ENCODE peak calls at places on chromosomes 12 and 14, in seven cellular contexts. R is HFF-Myc, G is transverse colon, Z is fibroblast of the aortic adventitia, U is endothelial cell of umbilical vein, F is AG04450, V is esophagus squamous epithelium. N is an unnamed sample.

GRCh38 chr12:33588082-33588712 is 148.6 kb upstream of the SYT10 start:
- DNase-seq in G (no peak), F (no peak), Z (peak), U (no peak), V (no peak), R (no peak), N (no peak)

GRCh38 chr12:50188280-50188781 is 21.2 kb upstream of the CERS5 start:
- DNase-seq in Z (peak), F (no peak), V (no peak), G (no peak), U (no peak), R (no peak), N (no peak)

GRCh38 chr12:121637231-121637914 is 11.0 kb downstream of the ORAI1 start:
- DNase-seq in G (peak), F (no peak), U (no peak), V (no peak), Z (no peak), R (no peak), N (peak)

GRCh38 chr12:96343347-96343954 is 56.8 kb downstream of the CDK17 start:
- DNase-seq in U (no peak), F (no peak), R (no peak), V (no peak), G (no peak), Z (no peak), N (peak)

GRCh38 chr14:24398298-24398942 is 383 bp upstream of the NYNRIN start:
- DNase-seq in R (no peak), G (peak), V (no peak), Z (no peak), F (no peak), U (peak), N (no peak)

GRCh38 chr12:94326727-94327126 is 132.9 kb downstream of the CEP83 start:
- DNase-seq in G (no peak), U (no peak), F (peak), R (peak), Z (peak), V (no peak), N (no peak)

GRCh38 chr12:96208346-96208745 is 14.2 kb downstream of the ELK3 start:
- DNase-seq in V (no peak), G (no peak), U (peak), Z (peak), F (no peak), R (no peak), N (no peak)

GRCh38 chr14:104140213-104140462 is 1.8 kb downstream of the KIF26A start:
- DNase-seq in U (no peak), F (no peak), V (no peak), R (no peak), G (no peak), Z (no peak), N (no peak)

GRCh38 chr12:113684053-113684907 is 212.6 kb upstream of the LHX5 start:
- DNase-seq in Z (no peak), G (no peak), F (no peak), R (peak), U (no peak), V (no peak), N (no peak)

GRCh38 chr14:49134940-49135339 is 451.2 kb downstream of the RPS29 start:
- DNase-seq in V (no peak), G (no peak), R (no peak), Z (no peak), F (no peak), U (no peak), N (no peak)
- TF ChIP-seq CTCF in V (no peak), G (no peak), R (no peak), Z (no peak), F (no peak), U (no peak), N (no peak)

DNA sequence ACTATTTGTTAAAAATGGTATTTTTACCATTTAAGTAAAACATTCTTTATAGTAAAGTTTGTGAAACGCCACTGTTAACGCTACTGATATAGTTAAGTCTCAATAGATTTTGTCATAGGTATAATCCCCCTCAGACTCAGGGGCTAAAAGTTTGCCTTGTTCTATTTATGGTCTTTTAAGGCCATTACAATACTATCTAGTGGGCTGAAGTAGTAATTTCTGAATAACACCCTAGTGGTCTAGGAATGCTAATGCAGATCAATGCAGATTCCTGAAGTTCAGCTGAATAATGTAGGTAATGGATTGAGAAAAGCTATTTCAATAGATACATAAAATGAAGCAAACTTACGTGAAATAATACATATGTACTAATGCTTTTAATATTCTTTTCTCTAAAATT is 989.3 kb upstream of the NOVA1 start:
- DNase-seq in G (no peak), U (no peak), V (no peak), F (no peak), Z (no peak), R (no peak), N (no peak)
- TF ChIP-seq CTCF in G (no peak), U (no peak), V (no peak), F (no peak), Z (no peak), R (no peak), N (no peak)

GRCh38 chr12:97940629-97941028 is 478.0 kb downstream of the RMST start:
- DNase-seq in V (no peak), U (no peak), Z (no peak), F (no peak), G (no peak), R (no peak), N (no peak)

GRCh38 chr12:97941686-97942354 is 479.2 kb downstream of the RMST start:
- DNase-seq in Z (no peak), G (no peak), F (no peak), U (no peak), R (no peak), V (no peak), N (no peak)

GRCh38 chr12:97940105-97940504 is 477.5 kb downstream of the RMST start:
- DNase-seq in Z (no peak), G (no peak), F (no peak), U (no peak), V (no peak), R (no peak), N (no peak)

GRCh38 chr12:97944576-97944975 is 482.0 kb downstream of the RMST start:
- DNase-seq in U (no peak), Z (no peak), F (no peak), G (no peak), V (no peak), R (no peak), N (no peak)

DNA sequence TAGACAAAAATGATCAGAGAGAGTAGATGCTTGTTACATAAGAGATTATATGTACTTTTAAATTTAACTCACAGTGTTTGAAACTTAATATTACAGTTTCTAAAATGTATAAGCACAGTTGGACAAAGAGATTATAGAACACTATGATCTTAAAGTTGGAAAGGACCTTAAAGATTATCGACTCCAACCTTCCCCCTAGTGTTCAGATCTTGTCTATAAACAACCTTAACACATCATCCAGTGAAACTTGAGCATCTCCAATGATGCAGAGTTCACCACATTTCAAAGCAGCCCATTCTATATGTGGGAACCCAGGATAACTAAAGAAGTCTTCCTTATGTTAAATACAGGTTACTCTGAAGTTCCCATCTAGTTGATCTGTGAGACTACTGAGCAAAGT is 480.8 kb downstream of the RMST start:
- DNase-seq in R (no peak), V (no peak), U (no peak), G (no peak), F (no peak), Z (no peak), N (no peak)
- TF ChIP-seq CTCF in R (no peak), V (no peak), U (no peak), G (no peak), F (no peak), Z (no peak), N (no peak)

GRCh38 chr12:48817957-48818830 is at the start of gene CACNB3:
- DNase-seq in V (no peak), G (peak), U (peak), F (no peak), Z (peak), R (no peak), N (peak)

GRCh38 chr12:48820406-48820805 is 2.1 kb downstream of the CACNB3 start:
- DNase-seq in V (no peak), Z (no peak), R (no peak), U (no peak), F (no peak), G (no peak), N (no peak)

GRCh38 chr12:48819986-48820385 is 1.7 kb downstream of the CACNB3 start:
- DNase-seq in Z (no peak), U (no peak), G (no peak), V (no peak), F (no peak), R (no peak), N (no peak)

GRCh38 chr12:48816148-48816854 is 2.0 kb upstream of the CACNB3 start:
- DNase-seq in G (peak), Z (no peak), F (no peak), R (no peak), U (no peak), V (no peak), N (no peak)

DNA sequence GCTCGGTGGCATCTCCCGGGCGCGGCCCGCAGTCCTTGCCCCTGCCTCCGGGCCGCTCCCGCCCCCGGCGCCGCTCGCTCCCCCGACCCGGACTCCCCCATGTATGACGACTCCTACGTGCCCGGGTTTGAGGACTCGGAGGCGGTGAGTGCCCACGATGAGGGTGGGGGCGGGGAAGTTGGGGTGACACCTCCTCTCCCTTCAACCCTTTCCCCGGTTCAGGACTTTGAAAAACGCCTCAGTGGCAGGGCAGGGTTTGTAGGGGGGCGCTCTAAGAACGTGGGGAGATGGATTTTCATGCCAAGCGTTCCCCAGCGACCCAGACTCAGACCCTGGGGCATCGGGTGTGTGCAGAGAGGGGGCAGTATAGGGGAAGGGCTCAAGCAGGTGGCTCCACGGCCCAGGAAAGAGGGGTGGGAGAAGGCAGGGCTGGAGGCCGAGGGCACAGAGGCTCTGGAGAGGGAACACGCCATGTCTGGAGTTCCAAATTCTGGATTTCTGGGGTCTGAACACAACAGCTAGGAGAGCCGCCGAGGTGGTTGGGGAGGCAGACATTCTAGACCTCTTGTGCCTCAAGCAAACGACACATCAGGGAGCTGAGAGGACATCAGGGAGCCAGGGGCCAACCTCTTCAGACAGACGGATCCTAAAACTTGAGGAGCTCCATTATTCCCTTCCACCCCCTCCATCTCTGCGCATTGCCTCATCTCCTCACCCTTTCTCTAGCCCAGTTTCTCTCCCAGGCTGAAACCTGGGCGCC is 715 bp downstream of the CACNB3 start:
- DNase-seq in V (no peak), G (peak), R (no peak), F (no peak), U (peak), Z (no peak), N (no peak)
- TF ChIP-seq CTCF in V (no peak), G (no peak), R (no peak), F (no peak), U (no peak), Z (peak), N (peak)

GRCh38 chr12:130863298-130863697 is 8.6 kb upstream of the RAN start:
- DNase-seq in Z (no peak), V (no peak), G (no peak), R (no peak), U (no peak), F (no peak), N (no peak)
- TF ChIP-seq CTCF in Z (no peak), V (no peak), G (no peak), R (no peak), U (no peak), F (no peak), N (no peak)

GRCh38 chr12:23684121-23684520 is 265.3 kb downstream of the SOX5 start:
- DNase-seq in Z (no peak), U (no peak), V (no peak), F (no peak), R (no peak), G (no peak), N (no peak)
- TF ChIP-seq CTCF in Z (no peak), U (no peak), V (no peak), F (no peak), R (no peak), G (no peak), N (no peak)

GRCh38 chr14:19873178-19873577 is 1.8 kb upstream of the OR4K2 start:
- DNase-seq in G (no peak), F (no peak), Z (no peak), V (no peak), R (no peak), U (no peak), N (no peak)

GRCh38 chr14:19874842-19875241 is at the start of gene OR4K2:
- DNase-seq in R (no peak), U (no peak), F (no peak), G (no peak), Z (no peak), V (no peak), N (no peak)

DNA sequence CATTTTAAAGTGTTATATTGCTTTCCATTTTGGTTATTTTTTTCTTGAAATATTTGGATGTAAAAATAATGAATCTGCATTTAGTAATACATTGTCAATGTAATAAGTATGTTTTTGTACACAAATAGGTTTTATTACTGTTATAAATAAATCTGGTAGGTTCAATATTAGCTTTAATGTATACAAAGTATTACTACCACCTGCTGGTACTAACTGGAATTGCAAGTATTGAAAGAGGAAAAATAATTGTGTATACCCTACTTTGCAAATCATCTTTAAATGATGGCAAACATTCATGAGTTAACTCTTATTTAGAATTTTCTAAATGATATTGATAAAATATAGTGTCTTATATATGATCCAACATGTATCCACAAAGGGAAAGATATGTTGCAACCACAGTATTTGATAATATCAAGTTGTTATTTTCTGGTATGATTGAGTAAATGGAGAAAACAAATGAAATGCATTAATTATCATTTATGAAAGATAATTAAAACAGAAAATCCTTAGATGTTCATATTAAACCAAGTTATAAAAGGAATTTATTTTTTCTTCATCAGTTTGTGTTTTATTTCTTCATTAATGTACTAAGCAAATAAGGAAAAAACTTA is 3.2 kb downstream of the OR4K2 start:
- DNase-seq in R (peak), F (no peak), V (no peak), Z (peak), G (no peak), U (no peak), N (no peak)
- TF ChIP-seq CTCF in R (peak), F (peak), V (peak), Z (peak), G (peak), U (peak), N (peak)